ENCODE peak calls at places on chromosomes 3 and 15, in four cellular contexts. Y is A549, U is A673, S is hepatocyte. F is an unnamed sample. For H3K9me3, the result is how much of the 10 kb centered on the place peaks cover.

GRCh38 chr3:134622803-134623365 is 27.9 kb downstream of the KY start:
- DNase-seq in S (no peak), Y (no peak), U (no peak), F (no peak)

GRCh38 chr3:121750087-121750415 is 510 bp upstream of the GOLGB1 start:
- DNase-seq in U (no peak), S (peak), Y (no peak), F (no peak)

GRCh38 chr3:73255609-73256029 is 194.2 kb downstream of the EBLN2 start:
- DNase-seq in U (peak), S (peak), Y (no peak), F (peak)

GRCh38 chr15:83999396-84000120 is 236.0 kb upstream of the GOLGA6L4 start:
- DNase-seq in S (no peak), Y (no peak), U (no peak), F (peak)

GRCh38 chr15:64038878-64039277 is 7.4 kb downstream of the DAPK2 start:
- DNase-seq in S (no peak), Y (no peak), U (no peak), F (no peak)

GRCh38 chr15:89196994-89197393 is 24.4 kb downstream of the RLBP1 start:
- DNase-seq in S (no peak), U (no peak), Y (no peak), F (no peak)

GRCh38 chr15:63332367-63333078 is 49.1 kb downstream of the CA12 start:
- DNase-seq in Y (peak), S (no peak), U (peak), F (no peak)

GRCh38 chr3:52791928-52792327 is 2.7 kb upstream of the ITIH3 start:
- DNase-seq in U (no peak), S (no peak), Y (no peak), F (no peak)

GRCh38 chr3:61239871-61240270 is 11.4 kb downstream of the FHIT start:
- DNase-seq in S (no peak), U (no peak), Y (no peak), F (peak)

GRCh38 chr3:136624894-136625815 is 127.0 kb downstream of the STAG1 start:
- DNase-seq in U (no peak), Y (peak), S (peak), F (no peak)

GRCh38 chr15:89105147-89105546 is 16.9 kb downstream of the ABHD2 start:
- DNase-seq in S (peak), Y (no peak), U (peak), F (peak)

GRCh38 chr3:154538566-154539360 is 108.8 kb upstream of the GPR149 start:
- DNase-seq in S (no peak), U (no peak), Y (no peak), F (no peak)

GRCh38 chr3:47070770-47071169 is 91.3 kb downstream of the NBEAL2 start:
- DNase-seq in S (no peak), Y (no peak), U (no peak), F (no peak)

GRCh38 chr15:50880221-50880620 is 28.3 kb upstream of the AP4E1 start:
- DNase-seq in S (no peak), U (no peak), Y (no peak), F (no peak)

GRCh38 chr15:44813231-44813630 is 76.9 kb downstream of the TRIM69 start:
- DNase-seq in U (no peak), S (no peak), Y (no peak), F (no peak)

GRCh38 chr3:193416629-193417028 is 38.1 kb upstream of the ATP13A5 start:
- DNase-seq in S (no peak), U (no peak), Y (no peak), F (no peak)
- H3K9me3 ChIP-seq in S (under half), U (under half), Y (under half), F (under half)

DNA sequence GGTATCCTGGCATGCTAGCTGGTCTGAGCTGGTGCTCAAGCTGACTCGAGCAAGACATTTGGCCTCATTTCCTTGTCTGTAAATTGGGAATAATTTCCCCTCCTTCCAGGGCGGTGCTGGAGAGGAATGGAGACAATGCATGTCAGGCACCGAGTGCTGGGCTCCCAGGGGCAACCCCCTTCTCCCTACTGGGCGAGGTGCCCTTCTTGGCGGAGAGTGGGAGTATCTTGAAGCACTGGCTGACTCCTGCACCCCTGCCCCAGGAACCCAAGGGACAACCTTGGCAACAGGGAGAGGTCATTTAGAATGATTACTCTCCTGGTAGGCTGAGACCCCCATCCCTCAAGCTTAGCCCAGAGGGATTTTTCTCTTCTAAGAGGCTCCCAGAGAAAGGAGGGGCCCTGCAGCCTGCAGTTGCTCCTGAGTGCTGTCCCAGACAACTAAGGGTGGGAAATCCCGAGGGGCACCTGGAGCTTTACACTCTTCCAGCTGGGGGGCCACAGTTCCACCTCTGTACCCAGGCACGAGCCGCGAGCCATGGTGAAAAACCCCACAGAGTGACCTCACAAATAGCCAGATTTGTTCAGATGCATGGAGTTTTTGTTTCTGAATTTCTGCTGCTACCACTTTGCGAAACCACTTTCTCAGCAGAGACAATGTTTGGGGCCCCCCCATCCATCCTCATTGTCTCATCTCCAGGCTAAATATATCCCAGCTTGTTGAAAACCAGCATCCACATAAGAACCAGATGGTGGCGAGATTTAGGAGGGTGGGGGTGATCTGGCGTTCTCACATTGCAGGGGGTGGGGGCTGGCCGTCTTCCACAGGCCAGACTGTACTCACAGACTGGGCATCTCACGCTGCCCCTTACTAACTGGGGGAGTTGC is 44.8 kb downstream of the ABTB1 start:
- DNase-seq in U (no peak), S (no peak), Y (no peak), F (no peak)
- H3K27ac ChIP-seq in U (no peak), S (no peak), Y (no peak), F (no peak)

DNA sequence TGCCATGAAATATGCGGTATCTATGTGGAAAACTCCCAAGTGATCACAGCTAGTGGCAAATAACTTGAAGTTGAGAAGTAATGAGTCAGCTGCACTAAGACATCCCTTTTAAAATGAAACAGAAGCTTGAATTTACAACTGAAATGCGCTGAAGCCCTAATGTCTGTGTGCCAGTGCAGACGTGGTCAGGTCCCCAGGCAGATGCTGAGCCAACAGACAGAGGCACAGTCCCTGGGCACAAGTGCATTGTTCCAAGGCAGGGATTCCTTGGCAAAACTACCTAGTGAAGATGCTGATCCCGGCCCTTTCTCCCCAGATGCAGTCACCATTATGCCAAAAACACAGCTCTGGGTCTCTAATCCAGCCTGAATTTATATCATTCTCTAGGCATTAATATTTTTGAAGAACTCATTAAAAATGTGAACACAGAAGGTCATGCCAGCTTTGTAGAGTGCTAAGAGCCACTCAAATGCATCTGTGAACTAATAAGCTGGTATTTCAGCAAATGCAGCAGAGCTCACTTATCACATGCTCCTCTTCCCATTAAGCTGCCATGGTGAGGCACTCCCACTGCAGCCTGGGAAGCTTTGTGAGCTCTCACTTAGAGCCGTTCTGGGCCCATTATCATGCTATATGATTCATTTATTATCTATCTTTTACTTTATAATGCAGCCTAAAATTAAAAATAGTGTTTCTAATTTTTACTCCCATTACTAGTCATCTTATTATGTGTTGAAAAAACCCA is 200.1 kb downstream of the GABRB3 start:
- DNase-seq in Y (no peak), S (no peak), U (no peak), F (no peak)
- H3K9me3 ChIP-seq in Y (under half), S (under half), U (half or more), F (under half)

DNA sequence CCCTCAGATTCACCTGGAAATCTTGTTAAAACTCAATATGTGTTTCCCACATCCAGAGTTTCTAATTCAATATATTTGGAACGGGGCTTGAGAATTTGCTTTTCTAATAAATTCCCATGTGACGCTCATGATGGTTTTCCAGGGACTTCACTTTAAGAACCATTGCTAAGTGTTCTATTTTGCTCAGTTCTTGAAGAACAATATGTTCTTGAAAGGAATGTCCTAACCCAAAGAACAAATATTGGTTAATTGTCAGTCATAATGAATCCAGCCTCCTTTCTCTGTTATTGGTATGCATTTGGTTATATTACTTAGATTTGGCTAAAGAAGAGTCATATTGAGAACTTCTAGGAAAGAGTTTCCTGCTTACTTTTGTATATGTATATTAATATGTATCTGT is 4.4 kb upstream of the PLSCR2 start:
- DNase-seq in U (no peak), Y (no peak), S (no peak), F (no peak)
- H3K27ac ChIP-seq in U (no peak), Y (no peak), S (no peak), F (no peak)

GRCh38 chr3:177777699-177778098 is 580.4 kb upstream of the TBL1XR1 start:
- DNase-seq in U (peak), Y (peak), S (peak), F (peak)
- H3K9me3 ChIP-seq in U (under half), Y (under half), S (under half), F (under half)

GRCh38 chr3:182450942-182451607 is 342.2 kb upstream of the ATP11B start:
- DNase-seq in Y (no peak), S (no peak), U (no peak), F (no peak)
- H3K27ac ChIP-seq in Y (no peak), S (no peak), U (no peak), F (no peak)

GRCh38 chr15:87478688-87479072 is 777.9 kb downstream of the NTRK3 start:
- DNase-seq in U (no peak), S (no peak), Y (no peak), F (no peak)
- H3K9me3 ChIP-seq in U (under half), S (under half), Y (under half), F (under half)

GRCh38 chr3:148697311-148698189 is at the start of gene AGTR1:
- DNase-seq in Y (peak), S (peak), U (peak), F (peak)
- H3K27ac ChIP-seq in Y (peak), S (no peak), U (no peak), F (no peak)

GRCh38 chr3:7397097-7397496 is 536.2 kb downstream of the GRM7 start:
- DNase-seq in U (no peak), Y (no peak), S (no peak), F (no peak)
- H3K9me3 ChIP-seq in U (under half), Y (under half), S (under half), F (under half)